ENCODE peak calls at places on chromosomes 16 and 17, in six cellular contexts. M is PC-3, W is neural progenitor cell, N is HCT116, P is fibroblast of lung, U is SK-N-MC. T is an unnamed sample.

GRCh38 chr16:26688105-26688504 is 378.6 kb upstream of the C16orf82 start:
- DNase-seq in P (no peak), M (no peak), U (no peak), N (no peak), W (peak; percentile 11), T (no peak)

GRCh38 chr16:70789231-70789926 is 11.6 kb downstream of the VAC14 start:
- DNase-seq in M (no peak), N (no peak), U (peak; percentile 63), P (peak; percentile 85), W (no peak), T (no peak)

GRCh38 chr17:72033311-72033710 is 87.5 kb upstream of the SOX9 start:
- DNase-seq in U (no peak), W (no peak), N (no peak), P (no peak), M (no peak), T (no peak)

GRCh38 chr16:9334091-9334490 is 242.6 kb downstream of the HAPSTR1 start:
- DNase-seq in U (no peak), N (no peak), P (no peak), W (no peak), M (no peak), T (no peak)

GRCh38 chr17:81486174-81486810 is 26.3 kb downstream of the ACTG1 start:
- DNase-seq in U (no peak), W (no peak), M (no peak), N (no peak), P (no peak), T (no peak)

GRCh38 chr17:40552806-40553693 is 12.2 kb downstream of the CCR7 start:
- DNase-seq in N (no peak), M (no peak), P (no peak), U (no peak), W (no peak), T (peak; percentile 3)

GRCh38 chr16:51408357-51408756 is 257.3 kb upstream of the SALL1 start:
- DNase-seq in U (no peak), N (no peak), P (peak; percentile 29), M (peak; percentile 3), W (no peak), T (no peak)

GRCh38 chr16:51592535-51592934 is 441.5 kb upstream of the SALL1 start:
- DNase-seq in N (no peak), M (no peak), P (no peak), U (no peak), W (peak; percentile 13), T (no peak)

GRCh38 chr16:86297391-86297790 is 212.9 kb upstream of the FOXF1 start:
- DNase-seq in W (no peak), P (no peak), M (no peak), N (no peak), U (no peak), T (no peak)

GRCh38 chr17:16294560-16294959 is 58.7 kb downstream of the CENPV start:
- DNase-seq in M (peak; percentile 29), N (no peak), U (no peak), P (no peak), W (no peak), T (no peak)

GRCh38 chr16:917591-918061 is 53.2 kb downstream of the LMF1 start:
- DNase-seq in N (no peak), W (no peak), U (no peak), P (no peak), M (no peak), T (no peak)

GRCh38 chr17:56175299-56175935 is 22.1 kb downstream of the ANKFN1 start:
- DNase-seq in W (no peak), U (no peak), N (no peak), P (no peak), M (no peak), T (no peak)

GRCh38 chr17:76141212-76142043 is at the start of gene FOXJ1:
- DNase-seq in W (peak; percentile 98), M (peak; percentile 96), U (peak; percentile 55), P (peak; percentile 72), N (peak; percentile 87), T (peak; percentile 94)

GRCh38 chr16:73794936-73795335 is 501.7 kb upstream of the PSMD7 start:
- DNase-seq in M (no peak), W (no peak), N (no peak), U (no peak), P (peak; percentile 48), T (no peak)

GRCh38 chr17:35116845-35117244 is 2.8 kb downstream of the RAD51D start:
- DNase-seq in P (no peak), N (no peak), W (peak; percentile 11), M (no peak), U (no peak), T (no peak)

GRCh38 chr17:46795379-46795952 is 23.0 kb downstream of the WNT3 start:
- DNase-seq in W (no peak), N (peak; percentile 84), P (no peak), M (peak; percentile 63), U (no peak), T (no peak)

GRCh38 chr17:41065829-41066624 is at the start of gene KRTAP2-4:
- DNase-seq in N (peak; percentile 78), W (no peak), U (no peak), M (peak; percentile 83), P (peak; percentile 30), T (no peak)

GRCh38 chr16:84484579-84485254 is 19.7 kb downstream of the MEAK7 start:
- DNase-seq in U (no peak), W (peak; percentile 55), N (peak; percentile 41), M (peak; percentile 49), P (peak; percentile 73), T (no peak)

GRCh38 chr17:75523647-75524046 is 1.9 kb upstream of the LLGL2 start:
- DNase-seq in W (no peak), N (no peak), U (no peak), M (no peak), P (no peak), T (no peak)

DNA sequence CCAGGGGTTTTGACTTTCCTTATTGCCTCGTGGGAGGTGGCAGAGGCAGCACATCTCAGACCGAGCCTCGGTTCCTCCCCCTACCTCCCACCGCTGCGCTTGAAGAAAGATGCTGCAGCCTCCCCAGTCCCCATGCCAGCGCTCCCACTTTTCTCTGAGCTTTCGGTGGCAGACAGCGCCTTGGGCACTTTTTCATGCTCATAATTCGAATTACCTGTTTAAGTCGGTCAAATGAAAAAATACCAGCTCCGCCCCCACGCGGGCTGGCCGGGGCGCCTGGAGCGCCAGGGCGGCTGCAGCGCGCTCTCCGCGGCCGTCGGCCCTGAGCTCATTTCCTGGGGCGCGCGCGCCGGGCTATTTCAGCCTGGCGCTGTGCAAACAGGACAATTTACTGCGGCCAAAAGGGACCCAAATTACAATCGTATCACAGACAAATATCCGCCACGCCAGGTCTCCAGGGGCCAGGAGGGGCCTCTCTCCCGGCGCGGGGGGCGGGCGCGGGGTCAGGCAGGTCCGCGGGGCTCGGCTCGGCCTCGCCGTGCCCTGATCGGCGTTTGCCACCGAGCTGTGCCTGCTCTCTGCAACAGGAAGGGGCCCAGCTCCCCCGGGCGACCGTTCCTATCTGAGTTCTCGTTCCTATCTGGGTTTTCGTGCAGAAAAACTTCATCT is 45.0 kb downstream of the SOST start:
- DNase-seq in W (peak; percentile 57), U (no peak), M (peak; percentile 60), N (no peak), P (no peak), T (no peak)
- TF ChIP-seq EZH2 in W (peak; percentile 68), U (no peak), M (no peak), N (no peak), P (no peak), T (no peak)

DNA sequence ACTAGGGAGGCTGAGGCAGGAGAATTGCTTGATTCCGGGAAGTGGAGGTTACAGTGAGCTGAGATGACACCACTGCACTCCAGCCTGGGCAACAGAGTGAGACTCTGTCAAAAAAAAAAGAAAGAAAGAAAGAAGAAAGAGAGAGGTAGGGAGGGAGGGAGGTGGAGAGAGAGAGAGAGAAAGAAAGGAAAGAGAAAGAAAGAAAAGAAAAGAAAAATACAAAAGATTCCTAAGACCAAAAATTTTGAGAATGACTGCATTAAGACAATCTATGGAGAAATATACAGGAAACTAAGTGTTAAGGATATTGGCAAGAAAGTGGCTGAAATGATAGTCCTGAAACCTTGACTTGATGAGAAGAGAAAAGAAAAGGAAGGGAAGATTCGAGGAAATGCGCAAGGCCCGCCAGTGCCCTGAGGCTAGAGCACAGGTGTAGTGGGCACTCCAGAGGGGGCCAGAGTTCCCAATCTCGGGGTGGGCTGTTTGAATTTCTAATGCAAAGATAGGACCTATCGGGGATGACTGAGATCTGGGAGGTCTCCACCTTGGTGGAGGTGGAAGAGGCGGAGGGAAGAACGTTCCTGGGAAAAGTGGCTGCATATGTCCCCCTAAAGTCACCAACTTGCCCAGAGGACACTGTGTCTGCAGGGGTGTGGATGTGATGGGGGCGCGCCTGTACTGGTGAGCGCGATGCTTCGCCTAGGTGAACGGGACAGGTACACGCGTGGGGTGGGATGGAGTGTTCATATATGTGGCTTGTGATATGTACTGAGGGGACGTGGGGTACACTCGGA is 654 bp upstream of the SCNN1B start:
- DNase-seq in U (no peak), W (no peak), P (no peak), M (no peak), N (no peak), T (no peak)
- H3K9ac ChIP-seq in U (no peak overlapping the region), W (no peak overlapping the region), P (no peak overlapping the region), M (no peak overlapping the region), N (no peak overlapping the region), T (no peak overlapping the region)

GRCh38 chr17:44006581-44007345 is 2.3 kb downstream of the NAGS start:
- DNase-seq in P (peak; percentile 98), M (peak; percentile 100), N (peak; percentile 95), W (peak; percentile 99), U (peak; percentile 90), T (peak; percentile 96)

GRCh38 chr17:44004077-44004760 is at the start of gene NAGS:
- DNase-seq in N (no peak), W (peak; percentile 63), M (peak; percentile 41), P (peak; percentile 49), U (no peak), T (no peak)

GRCh38 chr17:44005865-44006580 is 1.6 kb downstream of the NAGS start:
- DNase-seq in M (peak; percentile 82), U (no peak), N (no peak), P (no peak), W (peak; percentile 83), T (no peak)

GRCh38 chr17:44004761-44005526 is 522 bp downstream of the NAGS start:
- DNase-seq in N (no peak), W (peak; percentile 58), P (no peak), U (no peak), M (peak; percentile 57), T (no peak)

DNA sequence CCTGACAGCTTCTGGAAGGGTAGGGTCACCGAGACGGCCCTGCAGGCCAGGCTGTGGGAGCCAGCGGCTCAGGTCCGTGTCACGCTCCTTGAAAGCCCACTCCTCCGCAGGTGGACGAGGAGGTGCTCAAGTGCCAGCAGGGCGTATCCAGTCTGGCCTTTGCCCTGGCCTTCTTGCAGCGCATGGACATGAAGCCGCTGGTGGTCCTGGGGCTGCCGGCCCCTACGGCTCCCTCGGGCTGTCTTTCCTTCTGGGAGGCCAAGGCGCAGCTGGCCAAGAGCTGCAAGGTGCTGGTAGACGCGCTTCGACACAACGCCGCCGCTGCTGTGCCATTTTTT is 1.1 kb downstream of the NAGS start:
- DNase-seq in N (no peak), M (no peak), W (no peak), U (no peak), P (no peak), T (no peak)
- TF ChIP-seq EZH2 in N (no peak), M (no peak), W (peak; percentile 82), U (no peak), P (no peak), T (no peak)

DNA sequence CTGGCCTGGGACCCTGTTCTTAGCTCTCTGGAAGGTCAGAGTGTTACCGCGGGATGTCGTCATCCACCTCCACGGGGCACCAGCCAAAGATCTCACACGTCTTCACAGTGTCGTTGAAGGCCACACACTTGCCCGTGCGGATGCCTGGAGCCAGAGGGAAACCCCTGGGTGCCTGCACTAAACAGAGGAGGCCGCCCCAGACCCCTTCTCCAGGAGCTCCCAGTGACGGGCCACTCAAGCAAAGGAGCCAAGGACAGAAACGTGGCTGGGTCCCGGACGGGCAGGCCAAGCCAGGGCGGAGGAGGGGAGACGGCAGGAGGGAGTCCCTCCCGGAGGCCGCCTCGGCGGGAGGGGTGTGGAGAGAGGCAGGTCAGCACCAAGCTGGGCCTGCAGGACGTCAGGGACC is 11.0 kb upstream of the CAMKK1 start:
- DNase-seq in M (no peak), P (no peak), W (no peak), U (no peak), N (no peak), T (no peak)
- H3K9ac ChIP-seq in M (no peak overlapping the region), P (no peak overlapping the region), W (no peak overlapping the region), U (no peak overlapping the region), N (no peak overlapping the region), T (no peak overlapping the region)